ENCODE peak calls at places on chromosomes 6 and 20, in six cellular contexts. G, A, B, L, I and S are unnamed samples.
A peak's percentile ranks its signal among the peaks of the same experiment; 100 is the strongest.

GRCh38 chr20:31689141-31689540 is 33.5 kb downstream of the BCL2L1 start:
- DNase-seq in A (no peak), L (no peak), B (no peak), G (no peak), I (no peak), S (no peak)

GRCh38 chr6:107185570-107185969 is 70.3 kb upstream of the BEND3 start:
- DNase-seq in A (peak; percentile 12), B (no peak), G (no peak), I (peak; percentile 3), L (no peak), S (no peak)

GRCh38 chr20:64114356-64114971 is 7.1 kb upstream of the NPBWR2 start:
- DNase-seq in I (no peak), L (no peak), B (peak; percentile 34), G (peak; percentile 13), A (no peak), S (no peak)

GRCh38 chr6:10112871-10113584 is 301.8 kb downstream of the TFAP2A start:
- DNase-seq in A (no peak), B (no peak), I (no peak), L (no peak), G (no peak), S (no peak)

GRCh38 chr6:85726206-85726605 is 83.5 kb upstream of the SYNCRIP start:
- DNase-seq in I (no peak), B (no peak), G (no peak), A (no peak), L (no peak), S (no peak)

GRCh38 chr6:25312703-25313102 is 33.5 kb downstream of the CARMIL1 start:
- DNase-seq in A (peak; percentile 90), G (no peak), B (no peak), I (no peak), L (peak; percentile 52), S (no peak)

GRCh38 chr6:151690303-151690702 is 117.2 kb upstream of the ESR1 start:
- DNase-seq in I (no peak), B (no peak), G (no peak), L (no peak), A (peak; percentile 77), S (no peak)

GRCh38 chr6:33076406-33076934 is 680 bp downstream of the HLA-DPB1 start:
- DNase-seq in L (no peak), A (no peak), G (no peak), B (no peak), I (no peak), S (no peak)

GRCh38 chr20:51067792-51068191 is 44.9 kb upstream of the KCNG1 start:
- DNase-seq in G (no peak), A (no peak), B (no peak), I (no peak), L (no peak), S (no peak)

GRCh38 chr6:169618526-169619490 is 83.0 kb downstream of the WDR27 start:
- DNase-seq in B (no peak), I (no peak), A (peak; percentile 88), L (peak; percentile 75), G (no peak), S (no peak)

GRCh38 chr6:125867483-125867935 is 76.7 kb downstream of the NCOA7 start:
- DNase-seq in I (no peak), A (peak; percentile 86), B (peak; percentile 53), G (no peak), L (peak; percentile 69), S (no peak)

GRCh38 chr6:53860511-53860910 is 65.7 kb downstream of the LRRC1 start:
- DNase-seq in B (no peak), G (no peak), A (no peak), I (no peak), L (no peak), S (no peak)

GRCh38 chr6:53861543-53861942 is 66.7 kb downstream of the LRRC1 start:
- DNase-seq in A (no peak), L (no peak), I (no peak), B (no peak), G (no peak), S (no peak)

GRCh38 chr6:53858913-53859312 is 64.1 kb downstream of the LRRC1 start:
- DNase-seq in A (no peak), B (no peak), G (no peak), I (no peak), L (no peak), S (no peak)

GRCh38 chr6:53866231-53866630 is 71.4 kb downstream of the LRRC1 start:
- DNase-seq in I (no peak), A (no peak), L (no peak), B (no peak), G (no peak), S (no peak)

GRCh38 chr6:53862517-53863457 is 68.0 kb downstream of the LRRC1 start:
- DNase-seq in I (no peak), B (no peak), G (no peak), L (peak; percentile 45), A (peak; percentile 72), S (no peak)
- TF ChIP-seq CTCF in I (no peak), B (no peak), G (no peak), L (no peak), A (no peak), S (no peak)

GRCh38 chr6:17583811-17584210 is 16.3 kb upstream of the FAM8A1 start:
- DNase-seq in G (no peak), B (no peak), L (peak; percentile 45), I (no peak), A (no peak), S (no peak)

GRCh38 chr6:17589402-17590116 is 10.5 kb upstream of the FAM8A1 start:
- DNase-seq in G (no peak), L (peak; percentile 77), B (no peak), A (peak; percentile 70), I (no peak), S (no peak)

GRCh38 chr6:17584241-17584803 is 15.8 kb upstream of the FAM8A1 start:
- DNase-seq in L (peak; percentile 73), I (peak; percentile 23), A (peak; percentile 88), G (no peak), B (no peak), S (no peak)

GRCh38 chr6:17588011-17588410 is 12.1 kb upstream of the FAM8A1 start:
- DNase-seq in B (no peak), A (no peak), L (no peak), G (no peak), I (no peak), S (no peak)

GRCh38 chr6:17585766-17586502 is 14.2 kb upstream of the FAM8A1 start:
- DNase-seq in B (no peak), A (no peak), I (no peak), L (no peak), G (no peak), S (no peak)
- TF ChIP-seq CTCF in B (peak; percentile 38), A (peak; percentile 12), I (peak; percentile 27), L (peak; percentile 2), G (no peak), S (peak; percentile 37)

GRCh38 chr6:146935489-146935888 is 268.7 kb upstream of the STXBP5 start:
- DNase-seq in I (no peak), A (no peak), G (no peak), L (no peak), B (no peak), S (no peak)

GRCh38 chr6:146928503-146928902 is 275.7 kb upstream of the STXBP5 start:
- DNase-seq in I (no peak), B (no peak), G (no peak), L (no peak), A (no peak), S (no peak)

GRCh38 chr6:146925846-146926245 is 278.4 kb upstream of the STXBP5 start:
- DNase-seq in G (no peak), A (no peak), L (no peak), I (no peak), B (no peak), S (no peak)

DNA sequence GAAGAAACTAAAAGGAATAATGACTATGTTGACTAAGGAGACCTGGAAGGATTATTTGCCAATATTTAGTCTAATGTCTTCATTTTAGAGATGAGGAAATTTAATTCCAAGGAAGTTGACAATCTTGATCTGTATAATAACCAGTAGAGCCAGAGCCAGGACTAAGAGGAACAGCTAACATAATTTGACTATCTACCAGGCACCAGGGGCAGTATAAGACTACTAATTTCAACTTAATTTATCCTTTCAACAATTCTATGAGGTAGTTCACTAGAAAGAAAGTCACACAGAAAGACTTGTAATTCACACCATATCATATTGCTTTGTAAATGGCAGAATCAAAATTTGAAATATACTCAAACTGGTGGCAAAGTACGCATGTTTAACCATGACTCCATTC is 273.0 kb upstream of the STXBP5 start:
- DNase-seq in A (peak; percentile 12), L (no peak), I (no peak), B (no peak), G (no peak), S (no peak)
- TF ChIP-seq CTCF in A (no peak), L (no peak), I (no peak), B (no peak), G (no peak), S (no peak)

GRCh38 chr20:478949-479429 is 16.7 kb upstream of the TBC1D20 start:
- DNase-seq in G (no peak), L (peak; percentile 36), I (peak; percentile 16), A (peak; percentile 80), B (no peak), S (no peak)
- TF ChIP-seq CTCF in G (no peak), L (peak; percentile 47), I (peak; percentile 72), A (peak; percentile 59), B (peak; percentile 64), S (peak; percentile 79)